ENCODE peak calls at places on chromosomes 4 and X, in seven cellular contexts. O, E, X, Y, J, P and K are unnamed samples.

GRCh38 chrX:129641941-129642340 is 12.8 kb downstream of the APLN start:
- DNase-seq in E (no peak), Y (no peak), P (no peak), J (no peak), X (peak; percentile 26), O (no peak), K (no peak)

GRCh38 chrX:45745479-45745878 is 544.8 kb upstream of the DIPK2B start:
- DNase-seq in X (no peak), Y (no peak), O (no peak), E (no peak), P (no peak), J (no peak), K (no peak)

GRCh38 chr4:125397226-125397625 is 82.5 kb downstream of the FAT4 start:
- DNase-seq in J (no peak), X (no peak), Y (no peak), O (no peak), E (no peak), P (no peak), K (peak; percentile 61)

GRCh38 chrX:110145854-110146253 is 142.9 kb downstream of the TMEM164 start:
- DNase-seq in Y (no peak), O (no peak), P (no peak), E (no peak), J (peak; percentile 23), X (peak; percentile 32), K (peak; percentile 36)

GRCh38 chrX:153539171-153539978 is 21.9 kb downstream of the ATP2B3 start:
- DNase-seq in P (peak; percentile 23), E (no peak), Y (peak; percentile 24), X (peak; percentile 80), J (peak; percentile 88), O (peak; percentile 84), K (peak; percentile 44)

GRCh38 chr4:125849869-125850268 is 535.1 kb downstream of the FAT4 start:
- DNase-seq in E (no peak), J (no peak), O (no peak), X (peak; percentile 0), P (no peak), Y (no peak), K (no peak)

GRCh38 chr4:167645358-167645757 is 411.1 kb upstream of the SPOCK3 start:
- DNase-seq in X (no peak), P (no peak), Y (no peak), O (no peak), E (no peak), J (no peak), K (no peak)

GRCh38 chr4:113603926-113604325 is 157.6 kb downstream of the CAMK2D start:
- DNase-seq in E (no peak), X (no peak), O (no peak), P (no peak), J (no peak), Y (no peak), K (peak; percentile 11)

GRCh38 chr4:100069207-100069606 is 119.1 kb upstream of the H2AZ1 start:
- DNase-seq in O (no peak), J (no peak), E (no peak), X (no peak), P (no peak), Y (no peak), K (no peak)

GRCh38 chr4:121030711-121031110 is 41.6 kb downstream of the NDNF start:
- DNase-seq in X (no peak), Y (no peak), E (no peak), P (no peak), J (no peak), O (no peak), K (no peak)

GRCh38 chr4:182507808-182508207 is 264.6 kb downstream of the TENM3 start:
- DNase-seq in X (no peak), E (no peak), P (no peak), J (no peak), O (no peak), Y (no peak), K (no peak)
- TF ChIP-seq MAX in X (no peak), E (no peak), P (no peak), J (no peak), O (no peak), Y (no peak), K (no peak)

GRCh38 chr4:3306465-3306864 is 13.6 kb downstream of the RGS12 start:
- DNase-seq in J (no peak), P (no peak), Y (no peak), O (no peak), E (no peak), X (no peak), K (no peak)

GRCh38 chr4:3305610-3306371 is 13.0 kb downstream of the RGS12 start:
- DNase-seq in Y (no peak), X (peak; percentile 50), O (no peak), E (no peak), J (no peak), P (no peak), K (peak; percentile 95)

GRCh38 chr4:3303445-3303824 is 10.6 kb downstream of the RGS12 start:
- DNase-seq in P (no peak), J (no peak), X (no peak), Y (no peak), E (no peak), O (no peak), K (no peak)

GRCh38 chr4:3303840-3304715 is 11.3 kb downstream of the RGS12 start:
- DNase-seq in J (peak; percentile 56), X (no peak), E (no peak), O (no peak), P (no peak), Y (no peak), K (no peak)

GRCh38 chr4:3304831-3305609 is 12.2 kb downstream of the RGS12 start:
- DNase-seq in Y (no peak), J (peak; percentile 76), P (no peak), X (no peak), O (no peak), E (no peak), K (peak; percentile 76)
- H3K9ac ChIP-seq in Y (no peak overlapping the region), J (no peak overlapping the region), P (no peak overlapping the region), X (peak overlapping the region; percentile 19), O (no peak overlapping the region), E (no peak overlapping the region), K (no peak overlapping the region)

GRCh38 chrX:80174925-80175574 is 160.5 kb downstream of the TBX22 start:
- DNase-seq in O (no peak), P (no peak), Y (no peak), E (no peak), X (no peak), J (no peak), K (no peak)
- TF ChIP-seq MAX in O (no peak), P (no peak), Y (no peak), E (no peak), X (no peak), J (no peak), K (no peak)

GRCh38 chr4:118036336-118036735 is 2.0 kb downstream of the NDST3 start:
- DNase-seq in P (no peak), J (no peak), E (no peak), Y (no peak), X (no peak), O (no peak), K (no peak)

GRCh38 chr4:118034061-118034785 is at the start of gene NDST3:
- DNase-seq in E (no peak), O (peak; percentile 64), J (peak; percentile 81), X (peak; percentile 4), P (peak; percentile 32), Y (peak; percentile 71), K (peak; percentile 62)

GRCh38 chr4:118035309-118035708 is 1.0 kb downstream of the NDST3 start:
- DNase-seq in P (no peak), E (no peak), J (no peak), O (no peak), X (no peak), Y (no peak), K (no peak)

GRCh38 chr4:118032691-118033090 is 1.6 kb upstream of the NDST3 start:
- DNase-seq in X (no peak), E (no peak), O (no peak), J (peak; percentile 11), Y (peak; percentile 29), P (no peak), K (peak; percentile 2)

DNA sequence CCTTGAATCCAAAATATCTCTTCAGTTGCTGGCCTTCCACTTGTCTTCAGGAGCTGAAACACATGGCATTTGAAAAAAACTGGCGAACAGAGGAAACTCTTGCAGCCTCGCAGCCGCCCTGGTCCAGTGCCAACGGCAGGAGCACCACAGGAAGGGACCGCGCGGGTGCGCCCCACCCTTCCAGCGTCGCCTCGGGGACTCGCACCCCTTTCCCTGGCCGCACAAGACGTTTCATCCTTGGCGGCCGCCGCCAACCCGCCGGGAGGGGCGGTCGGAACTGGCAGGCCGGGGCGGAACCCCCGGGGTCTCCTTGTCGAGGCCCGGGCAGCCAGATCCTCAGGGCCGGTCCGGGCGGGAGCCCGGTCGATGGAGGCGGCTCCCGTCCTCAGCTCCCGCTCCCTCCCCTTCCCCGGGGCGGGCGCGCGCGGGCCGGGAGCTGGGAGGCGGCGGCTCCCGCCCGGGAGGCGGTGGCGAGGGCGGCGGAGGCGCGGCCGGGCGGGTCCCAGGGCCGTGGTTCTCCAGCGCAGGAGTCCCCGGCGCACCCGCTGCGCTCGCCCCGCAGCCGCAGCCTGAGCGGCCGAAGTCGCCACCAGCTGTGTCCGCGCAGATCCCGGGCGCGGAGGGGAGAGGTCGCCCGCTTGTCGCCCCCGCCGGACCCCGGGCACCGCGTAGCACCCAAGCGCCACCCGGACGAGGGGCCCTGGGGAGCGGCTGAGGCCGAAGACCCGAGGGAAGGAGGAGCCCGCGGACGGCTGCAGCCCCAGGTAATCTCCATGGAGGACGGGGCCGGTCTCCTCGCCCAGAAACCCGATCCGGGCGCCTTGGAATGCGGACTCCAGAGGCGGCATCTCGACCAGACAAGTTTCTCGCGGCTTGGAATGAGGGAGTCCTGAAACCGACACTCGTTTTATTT is 882 bp upstream of the NDST3 start:
- DNase-seq in O (peak; percentile 78), Y (peak; percentile 40), P (no peak), E (no peak), X (no peak), J (peak; percentile 87), K (peak; percentile 30)
- H3K9ac ChIP-seq in O (peak overlapping the region; percentile 94), Y (peak overlapping the region; percentile 26), P (no peak overlapping the region), E (no peak overlapping the region), X (no peak overlapping the region), J (peak overlapping the region; percentile 36), K (no peak overlapping the region)

GRCh38 chr4:151922306-151922705 is 161.5 kb upstream of the GATB start:
- DNase-seq in X (no peak), E (no peak), O (no peak), Y (no peak), J (no peak), P (no peak), K (no peak)

GRCh38 chr4:151921811-151922210 is 161.0 kb upstream of the GATB start:
- DNase-seq in E (no peak), O (no peak), Y (no peak), X (no peak), J (no peak), P (no peak), K (no peak)

GRCh38 chr4:151917145-151917775 is 156.5 kb upstream of the GATB start:
- DNase-seq in P (no peak), E (no peak), O (no peak), J (no peak), X (no peak), Y (no peak), K (no peak)

GRCh38 chr4:151922811-151923210 is 162.0 kb upstream of the GATB start:
- DNase-seq in P (no peak), E (no peak), X (no peak), Y (no peak), O (no peak), J (no peak), K (no peak)

GRCh38 chr4:151921371-151921770 is 160.6 kb upstream of the GATB start:
- DNase-seq in J (no peak), X (no peak), Y (no peak), O (no peak), E (no peak), P (no peak), K (no peak)
- TF ChIP-seq MAX in J (no peak), X (no peak), Y (no peak), O (no peak), E (no peak), P (no peak), K (no peak)